ENCODE peak calls at places on chromosome 14, in eight cellular contexts. A is CD4-positive, CD25-positive, alpha-beta regulatory T cell; W is tibial nerve; L is heart right ventricle; V is CD8-positive, alpha-beta memory T cell; S is iPS DF 6.9; O is transverse colon; E is dorsolateral prefrontal cortex. Z is an unnamed sample.

GRCh38 chr14:55120466-55121144 is 8.4 kb upstream of the LGALS3 start:
- DNase-seq in O (peak; percentile 48), L (no peak), V (no peak), S (no peak), A (no peak), E (no peak), W (no peak), Z (no peak)

GRCh38 chr14:24360281-24360680 is 7.7 kb upstream of the NFATC4 start:
- DNase-seq in S (no peak), V (no peak), E (no peak), L (no peak), W (no peak), O (no peak), A (no peak), Z (no peak)

GRCh38 chr14:74658535-74659130 is 46.6 kb upstream of the LTBP2 start:
- DNase-seq in E (no peak), S (no peak), W (no peak), O (no peak), V (no peak), A (no peak), L (no peak), Z (no peak)

GRCh38 chr14:22882529-22883190 is 362 bp upstream of the REM2 start:
- DNase-seq in L (no peak), S (no peak), O (peak; percentile 55), V (peak; percentile 60), W (no peak), E (peak; percentile 65), A (no peak), Z (peak; percentile 48)

GRCh38 chr14:73943083-73943482 is 6.8 kb downstream of the FAM161B start:
- DNase-seq in S (no peak), W (no peak), A (no peak), O (no peak), V (no peak), L (no peak), E (no peak), Z (peak; percentile 33)

GRCh38 chr14:65277580-65278270 is 134.8 kb upstream of the FUT8 start:
- DNase-seq in A (no peak), O (no peak), E (no peak), W (no peak), S (no peak), V (no peak), L (no peak), Z (no peak)

GRCh38 chr14:26917086-26917485 is 319.3 kb upstream of the NOVA1 start:
- DNase-seq in V (no peak), L (peak; percentile 16), W (no peak), S (no peak), O (no peak), E (no peak), A (no peak), Z (no peak)

GRCh38 chr14:60331201-60332045 is 82.4 kb downstream of the PPM1A start:
- DNase-seq in E (peak; percentile 7), L (peak; percentile 52), A (peak; percentile 88), V (peak; percentile 80), O (peak; percentile 74), W (peak; percentile 29), S (peak; percentile 90), Z (peak; percentile 73)

GRCh38 chr14:75401356-75401755 is 26.5 kb upstream of the JDP2 start:
- DNase-seq in S (no peak), L (peak; percentile 81), E (no peak), W (peak; percentile 18), O (peak; percentile 57), A (no peak), V (no peak), Z (no peak)

GRCh38 chr14:64444984-64445845 is 20.1 kb upstream of the AKAP5 start:
- DNase-seq in S (no peak), W (no peak), V (peak; percentile 66), A (peak; percentile 57), O (peak; percentile 45), E (peak; percentile 22), L (no peak), Z (no peak)

GRCh38 chr14:71354801-71355200 is 447.5 kb downstream of the PCNX1 start:
- DNase-seq in V (no peak), E (no peak), S (no peak), O (no peak), W (no peak), A (no peak), L (no peak), Z (no peak)

GRCh38 chr14:52355526-52355925 is 41.4 kb downstream of the PTGER2 start:
- DNase-seq in V (no peak), E (no peak), W (no peak), L (no peak), S (no peak), A (no peak), O (no peak), Z (no peak)

GRCh38 chr14:71474291-71474690 is 457.9 kb upstream of the RGS6 start:
- DNase-seq in V (no peak), W (no peak), S (no peak), O (no peak), L (no peak), E (no peak), A (no peak), Z (no peak)

GRCh38 chr14:90023176-90023896 is 38.5 kb upstream of the KCNK13 start:
- DNase-seq in W (no peak), L (no peak), A (no peak), E (no peak), O (no peak), S (no peak), V (no peak), Z (no peak)

GRCh38 chr14:53881161-53881846 is 75.3 kb downstream of the BMP4 start:
- DNase-seq in E (no peak), L (no peak), S (no peak), W (no peak), V (no peak), A (no peak), O (no peak), Z (no peak)

GRCh38 chr14:81991998-81992397 is 458.3 kb upstream of the SEL1L start:
- DNase-seq in E (no peak), W (no peak), A (no peak), L (no peak), V (no peak), S (no peak), O (no peak), Z (no peak)

GRCh38 chr14:89618821-89619551 is 202.0 kb upstream of the FOXN3 start:
- DNase-seq in V (peak; percentile 82), A (peak; percentile 85), W (peak; percentile 22), E (peak; percentile 76), O (peak; percentile 76), S (no peak), L (peak; percentile 51), Z (peak; percentile 55)

GRCh38 chr14:25909361-25909760 is 688.5 kb downstream of the NOVA1 start:
- DNase-seq in W (no peak), S (no peak), O (no peak), V (no peak), E (no peak), L (no peak), A (no peak), Z (no peak)

GRCh38 chr14:70086685-70087379 is 101.9 kb downstream of the SLC8A3 start:
- DNase-seq in L (no peak), O (peak; percentile 11), V (no peak), E (no peak), W (no peak), S (peak; percentile 11), A (peak; percentile 34), Z (no peak)

GRCh38 chr14:20857630-20858261 is 33.4 kb upstream of the RNASE3 start:
- DNase-seq in E (peak; percentile 36), V (peak; percentile 74), L (peak; percentile 72), S (no peak), O (peak; percentile 71), A (peak; percentile 66), W (peak; percentile 42), Z (peak; percentile 71)

GRCh38 chr14:50658203-50658602 is 9.9 kb downstream of the SAV1 start:
- DNase-seq in S (no peak), L (peak; percentile 24), E (no peak), O (no peak), W (no peak), A (no peak), V (no peak), Z (no peak)

GRCh38 chr14:61154606-61155005 is 126.5 kb downstream of the TMEM30B start:
- DNase-seq in A (no peak), O (no peak), S (no peak), E (no peak), L (no peak), V (no peak), W (no peak), Z (no peak)

GRCh38 chr14:64702493-64703392 is 1.5 kb upstream of the PLEKHG3 start:
- DNase-seq in V (no peak), O (peak; percentile 81), W (no peak), A (peak; percentile 36), L (no peak), S (no peak), E (no peak), Z (peak; percentile 65)

GRCh38 chr14:42606839-42607238 is 1000.2 kb downstream of the LRFN5 start:
- DNase-seq in L (no peak), V (no peak), S (no peak), W (no peak), E (no peak), O (no peak), A (no peak), Z (no peak)
- H3K27ac ChIP-seq in L (no peak overlapping the region), V (no peak overlapping the region), S (no peak overlapping the region), W (no peak overlapping the region), E (no peak overlapping the region), O (no peak overlapping the region), A (no peak overlapping the region), Z (no peak overlapping the region)

GRCh38 chr14:104971447-104972240 is 6.5 kb downstream of the AHNAK2 start:
- DNase-seq in V (no peak), W (no peak), A (no peak), E (no peak), L (no peak), O (no peak), S (no peak), Z (no peak)
- H3K27ac ChIP-seq in V (no peak overlapping the region), W (peak overlapping the region; percentile 72), A (no peak overlapping the region), E (no peak overlapping the region), L (peak overlapping the region; percentile 71), O (peak overlapping the region; percentile 92), S (no peak overlapping the region), Z (peak overlapping the region; percentile 92)

GRCh38 chr14:59161571-59162175 is 26.8 kb upstream of the DAAM1 start:
- DNase-seq in V (no peak), L (no peak), E (no peak), S (no peak), A (no peak), W (no peak), O (no peak), Z (no peak)
- H3K27ac ChIP-seq in V (no peak overlapping the region), L (no peak overlapping the region), E (no peak overlapping the region), S (no peak overlapping the region), A (no peak overlapping the region), W (no peak overlapping the region), O (no peak overlapping the region), Z (no peak overlapping the region)

GRCh38 chr14:104284107-104284592 is 145.8 kb downstream of the KIF26A start:
- DNase-seq in O (no peak), S (no peak), W (no peak), E (no peak), A (no peak), L (no peak), V (peak; percentile 42), Z (no peak)

GRCh38 chr14:104281768-104282301 is 143.4 kb downstream of the KIF26A start:
- DNase-seq in A (no peak), E (no peak), O (peak; percentile 51), V (peak; percentile 30), S (no peak), L (no peak), W (no peak), Z (no peak)

GRCh38 chr14:104280902-104281767 is 142.7 kb downstream of the KIF26A start:
- DNase-seq in A (no peak), E (no peak), S (no peak), W (no peak), V (peak; percentile 34), L (no peak), O (no peak), Z (no peak)

GRCh38 chr14:104283197-104284106 is 145.1 kb downstream of the KIF26A start:
- DNase-seq in L (no peak), W (no peak), E (no peak), S (no peak), A (no peak), O (peak; percentile 71), V (peak; percentile 30), Z (no peak)

GRCh38 chr14:104282332-104283196 is 144.2 kb downstream of the KIF26A start:
- DNase-seq in E (no peak), W (peak; percentile 3), O (peak; percentile 73), L (no peak), S (no peak), V (peak; percentile 14), A (no peak), Z (no peak)
- H3K27ac ChIP-seq in E (no peak overlapping the region), W (no peak overlapping the region), O (peak overlapping the region; percentile 86), L (no peak overlapping the region), S (no peak overlapping the region), V (no peak overlapping the region), A (no peak overlapping the region), Z (no peak overlapping the region)